ENCODE peak calls at places on chromosomes 12 and 14, in ten cellular contexts. R, J, Z, G, M, Y, T, S, N and U are unnamed samples.

GRCh38 chr12:57171668-57172067 is 24.2 kb upstream of the LRP1-AS start:
- DNase-seq in R (no peak), G (peak; percentile 60), S (peak; percentile 83), M (no peak), Y (no peak), T (no peak), J (no peak), Z (no peak), N (peak; percentile 31), U (no peak)

GRCh38 chr14:105041841-105042765 is 21.2 kb upstream of the CDCA4 start:
- DNase-seq in R (peak; percentile 54), T (no peak), J (no peak), G (no peak), N (no peak), Y (no peak), S (no peak), Z (no peak), M (no peak), U (no peak)

GRCh38 chr12:102876883-102877282 is 40.2 kb downstream of the PAH start:
- DNase-seq in R (peak; percentile 12), M (no peak), N (no peak), Z (no peak), G (no peak), T (no peak), Y (no peak), S (no peak), J (no peak), U (peak; percentile 42)

GRCh38 chr12:132593938-132594358 is 16.4 kb downstream of the LRCOL1 start:
- DNase-seq in Y (no peak), T (peak; percentile 81), M (no peak), R (peak; percentile 73), S (peak; percentile 84), N (peak; percentile 90), G (peak; percentile 93), J (peak; percentile 92), Z (peak; percentile 97), U (peak; percentile 99)

GRCh38 chr14:55092326-55092725 is 36.7 kb upstream of the LGALS3 start:
- DNase-seq in J (no peak), Y (no peak), G (peak; percentile 21), R (no peak), S (peak; percentile 87), N (no peak), T (no peak), M (no peak), Z (no peak), U (no peak)

GRCh38 chr12:14418526-14418925 is 53.0 kb downstream of the ATF7IP start:
- DNase-seq in R (no peak), G (peak; percentile 20), J (no peak), S (peak; percentile 34), Y (no peak), M (no peak), Z (no peak), N (peak; percentile 29), T (no peak), U (peak; percentile 29)

GRCh38 chr12:29655861-29656260 is 127.9 kb downstream of the TMTC1 start:
- DNase-seq in Z (no peak), R (no peak), G (no peak), M (no peak), N (peak; percentile 32), Y (no peak), J (no peak), T (no peak), S (no peak), U (no peak)

GRCh38 chr12:96034631-96035282 is 630 bp downstream of the LTA4H start:
- DNase-seq in S (peak; percentile 35), Z (no peak), N (peak; percentile 16), Y (no peak), J (no peak), M (no peak), T (peak; percentile 31), G (peak; percentile 45), R (peak; percentile 34), U (peak; percentile 44)

GRCh38 chr14:29911815-29912214 is 15.8 kb downstream of the PRKD1 start:
- DNase-seq in Z (no peak), T (no peak), J (no peak), S (no peak), Y (no peak), M (no peak), R (no peak), G (no peak), N (no peak), U (no peak)

GRCh38 chr14:24861083-24861630 is 188.8 kb downstream of the STXBP6 start:
- DNase-seq in Y (no peak), Z (peak; percentile 7), T (no peak), J (no peak), G (peak; percentile 67), M (no peak), S (peak; percentile 72), R (peak; percentile 79), N (peak; percentile 91), U (no peak)

GRCh38 chr14:22131749-22132476 is 457.1 kb downstream of the DAD1 start:
- DNase-seq in T (no peak), R (no peak), M (no peak), J (no peak), N (no peak), S (no peak), G (peak; percentile 18), Z (no peak), Y (peak; percentile 20), U (no peak)

GRCh38 chr12:47343684-47344567 is 264.2 kb upstream of the AMIGO2 start:
- DNase-seq in M (no peak), N (peak; percentile 97), J (no peak), S (peak; percentile 31), R (peak; percentile 53), T (no peak), Y (no peak), G (peak; percentile 35), Z (no peak), U (no peak)

GRCh38 chr12:29148065-29148957 is 767 bp upstream of the FAR2 start:
- DNase-seq in Z (no peak), S (peak; percentile 1), N (no peak), T (no peak), M (peak; percentile 61), Y (no peak), G (peak; percentile 49), J (no peak), R (peak; percentile 22), U (no peak)

GRCh38 chr12:109727746-109728726 is 14.4 kb downstream of the FAM222A start:
- DNase-seq in S (no peak), T (no peak), M (no peak), G (no peak), J (peak; percentile 49), Y (no peak), Z (no peak), R (no peak), N (no peak), U (no peak)

GRCh38 chr12:40921563-40922163 is 229.4 kb downstream of the CNTN1 start:
- DNase-seq in S (peak; percentile 29), Z (peak; percentile 20), J (no peak), R (no peak), M (no peak), G (peak; percentile 2), N (no peak), Y (no peak), T (no peak), U (peak; percentile 52)

GRCh38 chr12:29714966-29715365 is 68.8 kb downstream of the TMTC1 start:
- DNase-seq in M (no peak), R (no peak), J (no peak), Y (no peak), N (no peak), G (no peak), S (no peak), Z (no peak), T (no peak), U (no peak)

GRCh38 chr14:97306133-97306784 is 509.1 kb downstream of the VRK1 start:
- DNase-seq in Y (no peak), M (no peak), N (peak; percentile 14), Z (no peak), S (no peak), J (no peak), R (no peak), G (no peak), T (no peak), U (no peak)